ENCODE peak calls at places on chromosomes 4 and X, in four cellular contexts. One of them, this sample, is unnamed.

GRCh38 chr4:167606551-167606950 is 372.3 kb upstream of the SPOCK3 start:
- DNase-seq in HepG2: no peak
- DNase-seq in cardiac fibroblast: no peak
- DNase-seq in Peyer's patch: no peak
- DNase-seq in this sample: no peak

GRCh38 chr4:11073621-11074051 is 355.1 kb downstream of the HS3ST1 start:
- DNase-seq in HepG2: no peak
- DNase-seq in cardiac fibroblast: peak
- DNase-seq in Peyer's patch: no peak
- DNase-seq in this sample: no peak

GRCh38 chr4:183448436-183448835 is 4.0 kb downstream of the CDKN2AIP start:
- DNase-seq in HepG2: no peak
- DNase-seq in cardiac fibroblast: no peak
- DNase-seq in Peyer's patch: no peak
- DNase-seq in this sample: no peak

GRCh38 chr4:106430797-106431196 is 62.2 kb upstream of the GIMD1 start:
- DNase-seq in HepG2: no peak
- DNase-seq in cardiac fibroblast: no peak
- DNase-seq in Peyer's patch: no peak
- DNase-seq in this sample: no peak

GRCh38 chr4:187302456-187302855 is 578.8 kb upstream of the FAT1 start:
- DNase-seq in HepG2: no peak
- DNase-seq in cardiac fibroblast: peak
- DNase-seq in Peyer's patch: no peak
- DNase-seq in this sample: no peak

GRCh38 chr4:4735870-4736269 is 123.6 kb upstream of the MSX1 start:
- DNase-seq in HepG2: no peak
- DNase-seq in cardiac fibroblast: peak
- DNase-seq in Peyer's patch: no peak
- DNase-seq in this sample: no peak

GRCh38 chr4:153555730-153556440 is 89.7 kb downstream of the TMEM131L start:
- DNase-seq in HepG2: peak
- DNase-seq in cardiac fibroblast: peak
- DNase-seq in Peyer's patch: no peak
- DNase-seq in this sample: peak

GRCh38 chr4:8647094-8647570 is 54.6 kb downstream of the CPZ start:
- DNase-seq in HepG2: no peak
- DNase-seq in cardiac fibroblast: no peak
- DNase-seq in Peyer's patch: no peak
- DNase-seq in this sample: no peak

GRCh38 chr4:87633239-87633638 is 16.8 kb upstream of the DMP1 start:
- DNase-seq in HepG2: no peak
- DNase-seq in cardiac fibroblast: peak
- DNase-seq in Peyer's patch: no peak
- DNase-seq in this sample: no peak

GRCh38 chrX:54213603-54214002 is 30.5 kb upstream of the FAM120C start:
- DNase-seq in HepG2: no peak
- DNase-seq in cardiac fibroblast: no peak
- DNase-seq in Peyer's patch: no peak
- DNase-seq in this sample: no peak

GRCh38 chr4:180164799-180165198 is 2078.4 kb upstream of the TENM3 start:
- DNase-seq in HepG2: peak
- DNase-seq in cardiac fibroblast: no peak
- DNase-seq in Peyer's patch: no peak
- DNase-seq in this sample: no peak

GRCh38 chrX:40784516-40785151 is 49.3 kb upstream of the MED14 start:
- DNase-seq in HepG2: peak
- DNase-seq in cardiac fibroblast: no peak
- DNase-seq in Peyer's patch: no peak
- DNase-seq in this sample: no peak

GRCh38 chr4:76867880-76868655 is 29.9 kb downstream of the SOWAHB start:
- DNase-seq in HepG2: no peak
- DNase-seq in cardiac fibroblast: no peak
- DNase-seq in Peyer's patch: peak
- DNase-seq in this sample: no peak

DNA sequence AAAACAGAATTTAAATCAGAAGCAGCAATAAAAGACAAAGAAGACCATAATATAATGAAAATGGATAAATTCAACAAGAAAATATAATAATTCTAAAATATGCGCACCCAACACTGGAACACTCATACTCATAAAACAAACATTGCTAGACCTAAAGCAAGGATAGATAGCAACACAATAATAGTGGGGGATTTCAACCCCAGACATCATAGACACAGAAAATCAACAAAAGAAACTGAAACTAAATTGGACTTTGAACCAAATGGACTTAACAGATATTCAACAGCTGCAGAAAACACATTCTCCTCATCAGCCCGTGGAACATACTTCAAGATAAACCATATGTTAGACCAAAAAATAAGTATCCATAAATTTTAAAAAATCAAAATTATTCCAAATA is 1552.6 kb downstream of the C4orf33 start:
- DNase-seq in HepG2: peak
- DNase-seq in cardiac fibroblast: no peak
- DNase-seq in Peyer's patch: no peak
- DNase-seq in this sample: no peak
- H3K4me3 ChIP-seq in HepG2: no peak
- H3K4me3 ChIP-seq in cardiac fibroblast: no peak
- H3K4me3 ChIP-seq in Peyer's patch: no peak
- H3K4me3 ChIP-seq in this sample: no peak

GRCh38 chr4:140721088-140721421 is 35.1 kb downstream of the TBC1D9 start:
- DNase-seq in HepG2: no peak
- DNase-seq in cardiac fibroblast: no peak
- DNase-seq in Peyer's patch: no peak
- DNase-seq in this sample: no peak
- H3K4me3 ChIP-seq in HepG2: peak
- H3K4me3 ChIP-seq in cardiac fibroblast: no peak
- H3K4me3 ChIP-seq in Peyer's patch: peak
- H3K4me3 ChIP-seq in this sample: no peak

GRCh38 chr4:28886934-28887333 is 1833.2 kb upstream of the PCDH7 start:
- DNase-seq in HepG2: no peak
- DNase-seq in cardiac fibroblast: peak
- DNase-seq in Peyer's patch: no peak
- DNase-seq in this sample: no peak
- H3K4me3 ChIP-seq in HepG2: no peak
- H3K4me3 ChIP-seq in cardiac fibroblast: no peak
- H3K4me3 ChIP-seq in Peyer's patch: no peak
- H3K4me3 ChIP-seq in this sample: no peak

DNA sequence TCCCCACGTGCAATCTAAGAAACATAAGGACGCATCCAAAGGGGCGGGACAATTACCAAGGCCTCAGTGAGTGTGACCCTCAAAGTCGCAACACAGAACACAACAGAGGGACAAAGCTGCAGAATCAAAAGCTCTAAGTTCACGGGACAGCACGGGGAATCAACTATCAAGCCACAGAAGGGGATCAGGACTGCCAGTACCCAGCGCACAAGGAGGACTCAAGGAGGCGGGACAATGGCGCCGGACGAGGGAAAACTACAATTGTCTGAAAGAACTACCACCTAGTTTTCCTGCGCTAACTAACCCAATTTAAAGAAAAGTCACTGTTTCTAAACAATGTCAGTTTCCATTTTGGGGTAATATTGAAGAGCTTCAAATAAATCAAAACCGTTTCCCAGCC is 1.3 kb downstream of the FAM53A start:
- DNase-seq in HepG2: no peak
- DNase-seq in cardiac fibroblast: no peak
- DNase-seq in Peyer's patch: peak
- DNase-seq in this sample: no peak
- H3K4me3 ChIP-seq in HepG2: no peak
- H3K4me3 ChIP-seq in cardiac fibroblast: peak
- H3K4me3 ChIP-seq in Peyer's patch: no peak
- H3K4me3 ChIP-seq in this sample: no peak

This sample was measured in lung.